ENCODE peak calls at places on chromosomes 11 and 22, in nine cellular contexts. G is hepatocyte, C is GM23248, S is PC-3, Q is HCT116, Z is MM.1S, X is GM23338, M is OCI-LY7, J is SK-N-SH. F is an unnamed sample. For H3K9me2, the result is how much of the 10 kb centered on the place peaks cover.

GRCh38 chr11:126341760-126342161 is 13.7 kb upstream of the ST3GAL4 start:
- DNase-seq in S (peak), Z (no peak), J (no peak), X (no peak), Q (no peak), C (peak), G (no peak), M (no peak), F (no peak)

GRCh38 chr11:69880803-69881445 is 61.7 kb upstream of the FGF3 start:
- DNase-seq in Q (no peak), C (no peak), G (no peak), S (no peak), J (no peak), X (no peak), M (no peak), Z (no peak), F (no peak)

GRCh38 chr11:62547691-62548281 is 1.2 kb upstream of the AHNAK start:
- DNase-seq in G (peak), Q (no peak), Z (no peak), M (no peak), S (peak), C (peak), J (no peak), X (no peak), F (no peak)

GRCh38 chr22:41914611-41915034 is 251 bp downstream of the SHISA8 start:
- DNase-seq in S (no peak), Q (no peak), Z (no peak), M (no peak), J (peak), C (no peak), X (no peak), G (no peak), F (no peak)

GRCh38 chr11:109984634-109985289 is 108.4 kb upstream of the ZC3H12C start:
- DNase-seq in Q (no peak), G (no peak), J (no peak), C (no peak), S (peak), Z (peak), M (peak), X (no peak), F (peak)

GRCh38 chr11:131868769-131869482 is 498.5 kb downstream of the NTM start:
- DNase-seq in X (no peak), Q (no peak), M (no peak), Z (no peak), C (no peak), G (no peak), J (no peak), S (no peak), F (no peak)

GRCh38 chr22:27335102-27335660 is 466.4 kb downstream of the MN1 start:
- DNase-seq in Z (no peak), S (no peak), X (no peak), M (no peak), J (no peak), G (no peak), C (no peak), Q (no peak), F (peak)

GRCh38 chr11:29328961-29329441 is 687.8 kb downstream of the KCNA4 start:
- DNase-seq in G (peak), C (peak), M (peak), X (peak), Z (peak), S (peak), J (peak), Q (peak), F (peak)

GRCh38 chr11:46456676-46457432 is 65.3 kb upstream of the CHRM4 start:
- DNase-seq in Z (no peak), J (no peak), Q (no peak), X (no peak), M (no peak), G (no peak), C (no peak), S (no peak), F (no peak)

GRCh38 chr11:131928992-131929391 is 558.6 kb downstream of the NTM start:
- DNase-seq in X (peak), J (no peak), S (no peak), M (no peak), C (no peak), Z (no peak), Q (no peak), G (no peak), F (no peak)

GRCh38 chr22:27512283-27512761 is 289.2 kb downstream of the MN1 start:
- DNase-seq in C (peak), X (no peak), Z (no peak), Q (no peak), G (peak), M (no peak), S (peak), J (no peak), F (no peak)

GRCh38 chr22:37803195-37803635 is 4.5 kb upstream of the GCAT start:
- DNase-seq in Z (no peak), M (no peak), S (no peak), C (no peak), J (no peak), X (peak), Q (no peak), G (no peak), F (no peak)

GRCh38 chr22:26489447-26490036 is 5.9 kb downstream of the SRRD start:
- DNase-seq in S (no peak), Q (no peak), G (no peak), X (no peak), M (no peak), Z (no peak), J (no peak), C (no peak), F (no peak)

GRCh38 chr11:108117746-108118371 is 3.5 kb upstream of the ACAT1 start:
- DNase-seq in Q (peak), X (peak), M (peak), C (peak), G (peak), S (peak), J (peak), Z (peak), F (peak)

GRCh38 chr22:27801616-27802388 is at the start of gene MN1:
- DNase-seq in G (peak), Z (no peak), J (peak), X (peak), M (no peak), Q (no peak), S (no peak), C (peak), F (no peak)

GRCh38 chr11:70860855-70861254 is 391.5 kb downstream of the SHANK2 start:
- DNase-seq in Z (no peak), X (peak), M (no peak), Q (no peak), S (no peak), G (no peak), C (no peak), J (no peak), F (no peak)

GRCh38 chr11:789951-790350 is at the start of gene CEND1:
- DNase-seq in M (peak), Z (peak), J (peak), Q (no peak), X (peak), S (no peak), G (no peak), C (peak), F (peak)

GRCh38 chr11:130434521-130435223 is 6.3 kb upstream of the ADAMTS8 start:
- DNase-seq in M (peak), J (peak), G (peak), S (peak), Z (peak), X (peak), C (peak), Q (peak), F (peak)

GRCh38 chr11:36222755-36223635 is 66.2 kb downstream of the COMMD9 start:
- DNase-seq in X (no peak), S (no peak), J (no peak), Q (no peak), C (peak), G (no peak), M (no peak), Z (no peak), F (no peak)

GRCh38 chr11:29200776-29201574 is 815.9 kb downstream of the KCNA4 start:
- DNase-seq in S (peak), G (peak), J (no peak), M (no peak), Z (no peak), Q (no peak), C (no peak), X (no peak), F (no peak)

GRCh38 chr22:26587991-26588613 is 1.8 kb downstream of the TPST2 start:
- DNase-seq in M (no peak), S (no peak), C (peak), J (no peak), Z (no peak), Q (no peak), G (no peak), X (no peak), F (no peak)

GRCh38 chr22:28151241-28151640 is 232.2 kb upstream of the PITPNB start:
- DNase-seq in Q (no peak), C (no peak), M (no peak), X (no peak), G (peak), Z (no peak), J (no peak), S (no peak), F (no peak)

GRCh38 chr11:11243790-11244469 is 109.1 kb downstream of the CSNK2A3 start:
- DNase-seq in Z (no peak), G (peak), J (peak), Q (no peak), C (peak), M (peak), X (peak), S (no peak), F (peak)

GRCh38 chr11:21921151-21921550 is 271.7 kb upstream of the ANO5 start:
- DNase-seq in Q (no peak), J (no peak), S (no peak), Z (no peak), X (no peak), G (no peak), M (no peak), C (no peak), F (no peak)

GRCh38 chr11:124894606-124895430 is 2.8 kb downstream of the ROBO4 start:
- DNase-seq in Q (no peak), C (no peak), X (no peak), M (no peak), J (peak), S (no peak), G (no peak), Z (no peak), F (no peak)

GRCh38 chr11:94111660-94112059 is 17.0 kb upstream of the PANX1 start:
- DNase-seq in Z (no peak), G (no peak), M (no peak), S (no peak), Q (no peak), C (no peak), J (no peak), X (no peak), F (no peak)

GRCh38 chr11:59641156-59641555 is 25.6 kb upstream of the OSBP start:
- DNase-seq in Z (no peak), G (no peak), S (peak), Q (no peak), C (peak), J (no peak), M (no peak), X (no peak), F (no peak)

GRCh38 chr11:73308963-73309960 is 1.2 kb downstream of the ARHGEF17 start:
- DNase-seq in G (peak), Z (no peak), C (peak), J (no peak), Q (peak), S (no peak), M (no peak), X (peak), F (no peak)

GRCh38 chr11:46918087-46918751 is at the start of gene LRP4:
- DNase-seq in Q (no peak), S (no peak), G (peak), M (peak), Z (peak), J (peak), X (peak), C (peak), F (peak)

GRCh38 chr11:56783448-56784041 is 35.0 kb upstream of the OR9G4 start:
- DNase-seq in C (peak), J (peak), M (peak), Q (peak), Z (peak), S (peak), G (peak), X (peak), F (peak)

GRCh38 chr11:115711021-115711420 is 206.8 kb upstream of the CADM1 start:
- DNase-seq in G (no peak), J (no peak), C (no peak), M (no peak), Q (no peak), Z (no peak), S (no peak), X (no peak), F (no peak)

GRCh38 chr11:30914143-30914762 is 328.1 kb upstream of the MPPED2 start:
- DNase-seq in G (peak), Q (peak), J (peak), S (peak), Z (peak), C (peak), X (peak), M (peak), F (peak)

GRCh38 chr11:43580735-43581369 is 99.7 kb upstream of the HSD17B12 start:
- DNase-seq in X (peak), C (peak), M (no peak), S (no peak), G (no peak), Z (no peak), J (peak), Q (no peak), F (peak)

GRCh38 chr11:75351541-75352416 is at the start of gene ARRB1:
- DNase-seq in G (peak), M (no peak), S (peak), Q (no peak), X (peak), J (peak), Z (no peak), C (peak), F (no peak)

GRCh38 chr11:59573216-59573615 is 42.4 kb downstream of the OSBP start:
- DNase-seq in Z (no peak), G (no peak), M (no peak), X (no peak), C (peak), S (peak), Q (no peak), J (no peak), F (no peak)

DNA sequence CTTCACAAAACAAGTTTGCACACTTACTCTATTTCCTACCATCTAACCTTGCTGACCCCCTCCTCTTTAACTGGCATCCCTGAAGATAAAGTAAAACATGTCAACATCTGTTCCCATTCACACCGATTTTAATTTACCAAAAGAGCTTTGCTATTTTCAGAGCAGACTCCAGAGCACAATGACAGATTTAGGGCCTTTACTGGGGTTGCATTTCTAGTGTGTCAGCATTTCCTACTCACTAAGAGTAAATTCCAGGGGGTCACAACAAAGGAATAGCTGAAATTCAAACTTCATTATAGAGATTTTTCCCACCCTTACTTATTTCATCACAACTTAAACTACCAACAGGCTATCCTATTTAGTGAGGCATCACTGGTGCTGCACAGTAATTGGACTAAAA is 60.8 kb downstream of the SOX6 start:
- DNase-seq in G (no peak), M (no peak), J (no peak), Z (no peak), X (peak), C (no peak), Q (no peak), S (no peak), F (no peak)
- H3K4me2 ChIP-seq in G (no peak), M (no peak), J (no peak), Z (no peak), X (no peak), C (no peak), Q (no peak), S (no peak), F (no peak)

GRCh38 chr11:68751331-68751856 is at the start of gene TESMIN:
- DNase-seq in Z (peak), X (peak), C (peak), S (peak), G (peak), M (peak), J (peak), Q (peak), F (peak)

GRCh38 chr11:68756171-68756766 is 4.9 kb upstream of the TESMIN start:
- DNase-seq in X (no peak), G (no peak), J (no peak), Z (no peak), M (no peak), Q (no peak), C (peak), S (peak), F (no peak)

GRCh38 chr11:68750197-68750987 is 928 bp downstream of the TESMIN start:
- DNase-seq in M (no peak), X (peak), C (no peak), G (peak), S (no peak), J (no peak), Q (no peak), Z (no peak), F (no peak)

GRCh38 chr11:68750988-68751325 is 363 bp downstream of the TESMIN start:
- DNase-seq in M (no peak), Z (no peak), Q (no peak), G (no peak), S (no peak), X (no peak), J (no peak), C (no peak), F (no peak)

GRCh38 chr11:68753300-68753699 is 2.0 kb upstream of the TESMIN start:
- DNase-seq in G (no peak), Q (no peak), M (peak), S (no peak), J (no peak), C (no peak), Z (no peak), X (no peak), F (peak)
- H3K9me2 ChIP-seq in G (under half), Q (under half), M (under half), S (under half), J (under half), C (under half), Z (under half), X (under half), F (under half)

DNA sequence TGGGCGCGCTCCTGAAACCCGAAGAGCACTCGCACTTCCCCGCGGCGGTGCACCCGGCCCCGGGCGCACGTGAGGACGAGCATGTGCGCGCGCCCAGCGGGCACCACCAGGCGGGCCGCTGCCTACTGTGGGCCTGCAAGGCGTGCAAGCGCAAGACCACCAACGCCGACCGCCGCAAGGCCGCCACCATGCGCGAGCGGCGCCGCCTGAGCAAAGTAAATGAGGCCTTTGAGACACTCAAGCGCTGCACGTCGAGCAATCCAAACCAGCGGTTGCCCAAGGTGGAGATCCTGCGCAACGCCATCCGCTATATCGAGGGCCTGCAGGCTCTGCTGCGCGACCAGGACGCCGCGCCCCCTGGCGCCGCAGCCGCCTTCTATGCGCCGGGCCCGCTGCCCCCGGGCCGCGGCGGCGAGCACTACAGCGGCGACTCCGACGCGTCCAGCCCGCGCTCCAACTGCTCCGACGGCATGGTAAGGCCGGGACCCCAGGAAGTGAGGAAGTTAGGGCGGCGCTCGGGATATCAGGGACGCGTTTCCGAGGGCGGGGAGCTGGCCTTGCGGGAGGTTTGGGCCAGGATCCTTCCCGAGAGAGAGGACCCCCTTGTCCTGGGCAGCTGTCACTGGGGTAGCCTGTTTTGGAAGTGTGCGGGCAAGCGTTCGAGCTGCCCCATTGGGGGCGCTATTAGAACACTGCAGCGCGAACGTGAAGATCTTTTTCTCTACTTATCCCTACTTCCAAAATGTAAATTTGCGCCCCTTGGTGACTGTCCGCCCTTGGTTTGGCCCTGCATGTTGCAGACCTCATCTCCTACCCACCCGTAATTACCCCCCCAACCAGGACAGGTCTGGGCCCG is 797 bp downstream of the MYOD1 start:
- DNase-seq in Q (no peak), Z (no peak), G (peak), S (no peak), C (peak), J (peak), X (peak), M (no peak), F (no peak)
- H3K4me2 ChIP-seq in Q (no peak), Z (no peak), G (peak), S (no peak), C (no peak), J (no peak), X (peak), M (no peak), F (no peak)

GRCh38 chr11:118229274-118229847 is 4.5 kb upstream of the JAML start:
- DNase-seq in X (no peak), G (no peak), Z (no peak), C (peak), S (peak), M (no peak), Q (no peak), J (no peak), F (no peak)

GRCh38 chr11:118232659-118233058 is 7.8 kb upstream of the JAML start:
- DNase-seq in C (no peak), J (no peak), M (no peak), Z (no peak), G (no peak), Q (peak), S (peak), X (no peak), F (no peak)

GRCh38 chr11:118227865-118228785 is 3.3 kb upstream of the JAML start:
- DNase-seq in Q (no peak), Z (no peak), J (no peak), X (no peak), S (no peak), M (peak), G (no peak), C (no peak), F (peak)

GRCh38 chr11:118233377-118233776 is 8.6 kb upstream of the JAML start:
- DNase-seq in J (no peak), C (no peak), G (no peak), M (no peak), Q (no peak), Z (no peak), S (peak), X (no peak), F (no peak)

DNA sequence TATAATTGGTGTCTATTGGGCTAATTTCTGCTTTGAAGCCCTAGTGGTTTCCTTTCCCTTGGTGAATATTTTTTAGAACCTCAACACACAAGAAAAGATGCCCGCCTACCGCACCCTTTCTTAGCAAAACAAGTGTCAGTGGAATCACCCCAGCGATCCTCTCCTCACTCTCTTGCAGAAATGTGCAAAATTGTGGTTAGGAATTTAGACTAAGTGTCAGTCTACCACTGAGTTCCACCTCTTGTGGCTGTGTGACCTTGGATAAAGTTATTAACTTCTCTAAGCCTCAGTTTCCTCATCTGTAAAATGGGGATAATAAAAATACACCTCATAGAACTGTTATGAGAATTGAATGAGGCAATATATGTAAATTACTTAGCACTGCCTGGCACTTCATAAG is 5.3 kb upstream of the JAML start:
- DNase-seq in J (no peak), Q (no peak), G (no peak), X (no peak), M (no peak), Z (no peak), S (no peak), C (no peak), F (no peak)
- H3K9me2 ChIP-seq in J (under half), Q (under half), G (under half), X (under half), M (under half), Z (under half), S (under half), C (under half), F (under half)

DNA sequence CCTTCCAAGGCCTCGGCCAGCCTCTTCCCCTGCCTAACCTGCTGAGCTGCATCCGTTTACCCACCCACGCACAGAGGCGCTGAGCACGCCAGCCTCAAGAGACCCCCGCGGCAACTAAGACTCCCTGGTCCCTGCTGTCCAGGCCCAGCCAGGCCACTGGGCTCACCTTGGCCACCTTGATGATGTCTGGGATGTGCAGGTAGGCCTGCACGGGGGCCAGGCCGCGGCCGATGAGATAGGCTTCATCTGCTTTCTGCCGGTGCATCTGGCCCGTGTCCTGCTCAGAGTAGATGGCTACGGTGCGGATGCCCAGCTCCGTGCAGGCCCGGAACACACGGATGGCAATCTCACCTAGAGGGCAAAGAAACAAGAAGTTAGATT is 14.6 kb downstream of the LRFN4 start:
- DNase-seq in Q (no peak), X (no peak), C (no peak), J (no peak), S (no peak), Z (no peak), G (no peak), M (no peak), F (no peak)
- H3K4me2 ChIP-seq in Q (no peak), X (no peak), C (no peak), J (no peak), S (no peak), Z (no peak), G (no peak), M (no peak), F (no peak)